ENCODE peak calls at places on chromosomes 1 and 21, in eight cellular contexts. V is adipocyte, K is pancreas, C is IMR-90, P is lung, A is neural progenitor cell, T is fibroblast of lung, B is kidney epithelial cell. Z is an unnamed sample. For H3K27me3, the result is how much of the 10 kb centered on the place peaks cover.

GRCh38 chr1:56715161-56715560 is 70.0 kb downstream of the PRKAA2 start:
- DNase-seq in V (peak), K (no peak), B (no peak), C (peak), P (no peak), A (no peak), T (peak), Z (no peak)

GRCh38 chr1:21553116-21553926 is 44.1 kb downstream of the ALPL start:
- DNase-seq in A (no peak), T (peak), B (no peak), P (no peak), V (peak), K (no peak), C (peak), Z (no peak)

GRCh38 chr1:31828341-31828740 is 12.5 kb upstream of the SPOCD1 start:
- DNase-seq in A (no peak), T (no peak), V (no peak), B (no peak), K (no peak), P (no peak), C (no peak), Z (peak)

GRCh38 chr1:173301507-173301906 is 94.4 kb upstream of the TNFSF4 start:
- DNase-seq in A (no peak), K (no peak), V (no peak), B (no peak), P (no peak), C (no peak), T (peak), Z (no peak)

GRCh38 chr1:231603598-231604275 is 22.9 kb upstream of the DISC1 start:
- DNase-seq in V (peak), B (no peak), P (no peak), T (peak), K (peak), C (peak), A (peak), Z (peak)

GRCh38 chr1:53589043-53589887 is 130.1 kb downstream of the DMRTB1 start:
- DNase-seq in P (no peak), A (no peak), T (no peak), C (no peak), V (no peak), B (no peak), K (no peak), Z (no peak)

GRCh38 chr1:205374205-205375078 is 17.7 kb upstream of the KLHDC8A start:
- DNase-seq in A (no peak), T (peak), P (peak), B (peak), C (peak), K (no peak), V (peak), Z (no peak)

GRCh38 chr1:150259217-150259616 is 1.6 kb downstream of the CA14 start:
- DNase-seq in P (no peak), C (no peak), V (no peak), B (no peak), A (no peak), K (no peak), T (no peak), Z (no peak)

GRCh38 chr1:7278827-7279752 is 492.0 kb upstream of the VAMP3 start:
- DNase-seq in P (peak), K (no peak), A (no peak), V (no peak), T (no peak), B (no peak), C (peak), Z (no peak)

GRCh38 chr1:164562947-164563346 is 4.0 kb downstream of the PBX1 start:
- DNase-seq in K (no peak), V (no peak), A (no peak), C (no peak), P (no peak), B (no peak), T (peak), Z (no peak)

GRCh38 chr1:48422009-48422408 is 50.0 kb downstream of the SPATA6 start:
- DNase-seq in P (no peak), C (no peak), T (no peak), K (no peak), B (no peak), A (no peak), V (no peak), Z (no peak)

GRCh38 chr21:43300496-43301423 is 126.2 kb downstream of the SIK1 start:
- DNase-seq in T (no peak), P (no peak), A (no peak), K (no peak), V (peak), C (peak), B (no peak), Z (no peak)

GRCh38 chr1:1610796-1611597 is 4.3 kb upstream of the MIB2 start:
- DNase-seq in A (no peak), V (no peak), T (no peak), B (no peak), K (no peak), P (peak), C (no peak), Z (no peak)

GRCh38 chr1:36560621-36561364 is 78.1 kb upstream of the CSF3R start:
- DNase-seq in P (no peak), T (no peak), B (no peak), K (no peak), C (no peak), A (no peak), V (no peak), Z (no peak)

GRCh38 chr1:36557041-36558000 is 74.6 kb upstream of the CSF3R start:
- DNase-seq in T (no peak), P (no peak), V (no peak), B (no peak), C (no peak), K (no peak), A (no peak), Z (no peak)

GRCh38 chr1:36553591-36554417 is 71.1 kb upstream of the CSF3R start:
- DNase-seq in A (peak), V (peak), T (peak), P (peak), B (peak), K (peak), C (peak), Z (peak)

GRCh38 chr1:36560177-36560576 is 77.5 kb upstream of the CSF3R start:
- DNase-seq in C (no peak), P (no peak), V (no peak), K (no peak), B (no peak), T (no peak), A (no peak), Z (no peak)

GRCh38 chr1:36555041-36555440 is 72.3 kb upstream of the CSF3R start:
- DNase-seq in A (no peak), K (no peak), P (no peak), B (no peak), C (no peak), V (no peak), T (no peak), Z (no peak)
- H3K27me3 ChIP-seq in A (half or more), K (under half), P (under half), B (under half), C (under half), V (half or more), T (under half), Z (under half)

GRCh38 chr1:20356850-20357459 is 66.3 kb downstream of the VWA5B1 start:
- DNase-seq in P (no peak), V (no peak), T (no peak), K (no peak), C (no peak), B (no peak), A (no peak), Z (no peak)

GRCh38 chr1:20357796-20358195 is 67.1 kb downstream of the VWA5B1 start:
- DNase-seq in C (no peak), K (no peak), V (no peak), T (no peak), B (no peak), P (no peak), A (no peak), Z (no peak)

GRCh38 chr1:20353836-20354235 is 63.2 kb downstream of the VWA5B1 start:
- DNase-seq in A (no peak), T (no peak), B (no peak), C (no peak), V (no peak), P (no peak), K (no peak), Z (no peak)

GRCh38 chr1:20355101-20355827 is 64.6 kb downstream of the VWA5B1 start:
- DNase-seq in A (no peak), B (no peak), V (no peak), T (no peak), C (no peak), P (no peak), K (no peak), Z (no peak)

DNA sequence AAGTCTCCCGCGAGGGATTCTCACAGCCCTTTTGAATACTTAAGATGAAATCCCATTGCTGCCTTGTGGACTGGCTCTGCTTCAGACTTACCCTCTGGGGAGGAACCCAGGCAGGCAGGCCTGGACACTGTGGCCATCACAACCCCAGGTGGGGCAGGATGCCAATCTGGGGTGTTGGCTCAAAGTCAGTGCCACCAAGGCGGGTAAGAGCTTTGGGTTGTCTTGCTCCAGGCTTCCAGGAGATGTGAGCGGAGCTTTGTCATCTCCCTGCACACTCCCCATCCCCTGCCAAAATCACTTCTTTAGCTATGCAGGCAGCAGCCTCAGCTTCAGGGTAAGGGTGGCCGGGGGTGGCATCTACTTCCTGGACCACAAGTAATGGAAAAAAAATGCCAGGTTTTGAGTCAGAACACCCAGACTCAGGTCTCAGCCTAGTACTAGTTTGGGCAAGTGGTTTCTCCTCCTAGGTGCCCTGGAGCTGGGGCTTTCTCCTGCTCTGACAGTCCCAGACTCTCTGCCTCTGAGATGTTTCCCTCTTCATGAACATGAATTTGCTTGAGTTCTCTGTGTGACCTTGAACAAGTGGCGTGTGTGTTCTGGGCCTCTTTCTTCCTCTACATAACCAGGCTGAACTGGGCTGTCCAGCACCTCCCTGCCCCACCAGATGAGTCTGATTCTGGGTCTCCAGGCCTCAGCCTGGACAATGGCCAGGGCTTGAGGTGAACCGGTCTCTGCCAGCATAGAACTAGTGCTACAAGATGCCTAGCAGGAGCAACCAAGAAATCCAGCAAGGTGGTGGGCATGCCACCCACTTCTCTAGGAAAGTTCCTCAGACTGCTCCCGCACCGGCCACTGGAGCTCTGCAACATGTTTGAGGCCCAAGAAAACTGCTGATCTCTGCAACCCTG is 65.4 kb downstream of the VWA5B1 start:
- DNase-seq in K (no peak), B (no peak), C (no peak), V (no peak), T (no peak), A (no peak), P (no peak), Z (no peak)
- H3K27me3 ChIP-seq in K (under half), B (under half), C (under half), V (half or more), T (under half), A (under half), P (under half), Z (under half)

GRCh38 chr21:30668776-30669175 is 26.1 kb downstream of the KRTAP20-3 start:
- DNase-seq in T (no peak), K (no peak), A (no peak), P (no peak), V (no peak), B (no peak), C (no peak), Z (no peak)
- H3K27me3 ChIP-seq in T (under half), K (under half), A (under half), P (under half), V (under half), B (under half), C (under half), Z (under half)

GRCh38 chr1:20290624-20291597 is at the start of gene VWA5B1:
- DNase-seq in A (peak), V (no peak), K (peak), C (no peak), T (no peak), B (no peak), P (no peak), Z (no peak)
- H3K27me3 ChIP-seq in A (half or more), V (half or more), K (under half), C (under half), T (under half), B (under half), P (under half), Z (under half)

Z was measured in HL-60.